ENCODE peak calls at places on chromosomes 1 and 21, in eight cellular contexts. One of them, this sample, is unnamed. For H3K4me1, the result is how much of the 10 kb centered on the place peaks cover.

GRCh38 chr21:46063734-46064680 is 33.9 kb upstream of the COL6A2 start:
- DNase-seq in lung: peak
- DNase-seq in cardiac muscle cell: no peak
- DNase-seq in tibial artery: peak
- DNase-seq in MM.1S: no peak
- DNase-seq in effector memory CD4-positive, alpha-beta T cell: no peak
- DNase-seq in keratinocyte: no peak
- DNase-seq in SJSA1: peak
- DNase-seq in this sample: no peak

GRCh38 chr1:197210426-197210825 is 57.6 kb upstream of the CRB1 start:
- DNase-seq in lung: no peak
- DNase-seq in cardiac muscle cell: peak
- DNase-seq in tibial artery: no peak
- DNase-seq in MM.1S: no peak
- DNase-seq in effector memory CD4-positive, alpha-beta T cell: no peak
- DNase-seq in keratinocyte: no peak
- DNase-seq in SJSA1: no peak
- DNase-seq in this sample: no peak

GRCh38 chr1:94395748-94396309 is 22.4 kb upstream of the ABCD3 start:
- DNase-seq in lung: no peak
- DNase-seq in cardiac muscle cell: no peak
- DNase-seq in tibial artery: no peak
- DNase-seq in MM.1S: no peak
- DNase-seq in effector memory CD4-positive, alpha-beta T cell: no peak
- DNase-seq in keratinocyte: no peak
- DNase-seq in SJSA1: no peak
- DNase-seq in this sample: no peak

GRCh38 chr1:162944974-162945639 is 84.1 kb upstream of the CCDC190 start:
- DNase-seq in lung: no peak
- DNase-seq in cardiac muscle cell: no peak
- DNase-seq in tibial artery: no peak
- DNase-seq in MM.1S: no peak
- DNase-seq in effector memory CD4-positive, alpha-beta T cell: no peak
- DNase-seq in keratinocyte: no peak
- DNase-seq in SJSA1: no peak
- DNase-seq in this sample: no peak

GRCh38 chr1:87683557-87683956 is 354.9 kb downstream of the LMO4 start:
- DNase-seq in lung: no peak
- DNase-seq in cardiac muscle cell: no peak
- DNase-seq in tibial artery: no peak
- DNase-seq in MM.1S: no peak
- DNase-seq in effector memory CD4-positive, alpha-beta T cell: no peak
- DNase-seq in keratinocyte: no peak
- DNase-seq in SJSA1: no peak
- DNase-seq in this sample: no peak

GRCh38 chr1:87435484-87435883 is 106.8 kb downstream of the LMO4 start:
- DNase-seq in lung: no peak
- DNase-seq in cardiac muscle cell: peak
- DNase-seq in tibial artery: no peak
- DNase-seq in MM.1S: no peak
- DNase-seq in effector memory CD4-positive, alpha-beta T cell: no peak
- DNase-seq in keratinocyte: no peak
- DNase-seq in SJSA1: no peak
- DNase-seq in this sample: no peak

GRCh38 chr1:1847501-1848289 is 43.2 kb downstream of the GNB1 start:
- DNase-seq in lung: no peak
- DNase-seq in cardiac muscle cell: no peak
- DNase-seq in tibial artery: no peak
- DNase-seq in MM.1S: no peak
- DNase-seq in effector memory CD4-positive, alpha-beta T cell: no peak
- DNase-seq in keratinocyte: no peak
- DNase-seq in SJSA1: no peak
- DNase-seq in this sample: no peak

GRCh38 chr1:23617019-23617418 is 57.7 kb upstream of the ID3 start:
- DNase-seq in lung: no peak
- DNase-seq in cardiac muscle cell: no peak
- DNase-seq in tibial artery: no peak
- DNase-seq in MM.1S: no peak
- DNase-seq in effector memory CD4-positive, alpha-beta T cell: no peak
- DNase-seq in keratinocyte: no peak
- DNase-seq in SJSA1: no peak
- DNase-seq in this sample: no peak

GRCh38 chr1:110240476-110241210 is 30.5 kb downstream of the KCNC4 start:
- DNase-seq in lung: no peak
- DNase-seq in cardiac muscle cell: no peak
- DNase-seq in tibial artery: no peak
- DNase-seq in MM.1S: no peak
- DNase-seq in effector memory CD4-positive, alpha-beta T cell: no peak
- DNase-seq in keratinocyte: no peak
- DNase-seq in SJSA1: no peak
- DNase-seq in this sample: no peak

GRCh38 chr1:110184414-110184813 is 25.7 kb upstream of the KCNC4 start:
- DNase-seq in lung: no peak
- DNase-seq in cardiac muscle cell: no peak
- DNase-seq in tibial artery: no peak
- DNase-seq in MM.1S: no peak
- DNase-seq in effector memory CD4-positive, alpha-beta T cell: no peak
- DNase-seq in keratinocyte: no peak
- DNase-seq in SJSA1: no peak
- DNase-seq in this sample: no peak

GRCh38 chr1:103220503-103221095 is 112.3 kb upstream of the COL11A1 start:
- DNase-seq in lung: no peak
- DNase-seq in cardiac muscle cell: peak
- DNase-seq in tibial artery: no peak
- DNase-seq in MM.1S: no peak
- DNase-seq in effector memory CD4-positive, alpha-beta T cell: no peak
- DNase-seq in keratinocyte: no peak
- DNase-seq in SJSA1: no peak
- DNase-seq in this sample: no peak

GRCh38 chr21:37045139-37045538 is 27.7 kb downstream of the PIGP start:
- DNase-seq in lung: no peak
- DNase-seq in cardiac muscle cell: no peak
- DNase-seq in tibial artery: no peak
- DNase-seq in MM.1S: peak
- DNase-seq in effector memory CD4-positive, alpha-beta T cell: no peak
- DNase-seq in keratinocyte: no peak
- DNase-seq in SJSA1: no peak
- DNase-seq in this sample: no peak

GRCh38 chr1:8646189-8646588 is 171.3 kb downstream of the RERE start:
- DNase-seq in lung: peak
- DNase-seq in cardiac muscle cell: no peak
- DNase-seq in tibial artery: no peak
- DNase-seq in MM.1S: no peak
- DNase-seq in effector memory CD4-positive, alpha-beta T cell: no peak
- DNase-seq in keratinocyte: no peak
- DNase-seq in SJSA1: no peak
- DNase-seq in this sample: no peak

GRCh38 chr1:205913451-205914204 is 29.6 kb downstream of the SLC26A9 start:
- DNase-seq in lung: peak
- DNase-seq in cardiac muscle cell: peak
- DNase-seq in tibial artery: peak
- DNase-seq in MM.1S: no peak
- DNase-seq in effector memory CD4-positive, alpha-beta T cell: no peak
- DNase-seq in keratinocyte: no peak
- DNase-seq in SJSA1: no peak
- DNase-seq in this sample: no peak

GRCh38 chr1:103788377-103788776 is 38.7 kb downstream of the AMY1C start:
- DNase-seq in lung: no peak
- DNase-seq in cardiac muscle cell: no peak
- DNase-seq in tibial artery: no peak
- DNase-seq in MM.1S: no peak
- DNase-seq in effector memory CD4-positive, alpha-beta T cell: no peak
- DNase-seq in keratinocyte: no peak
- DNase-seq in SJSA1: no peak
- DNase-seq in this sample: no peak

GRCh38 chr1:176196728-176197127 is 10.4 kb downstream of the COP1 start:
- DNase-seq in lung: no peak
- DNase-seq in cardiac muscle cell: no peak
- DNase-seq in tibial artery: no peak
- DNase-seq in MM.1S: no peak
- DNase-seq in effector memory CD4-positive, alpha-beta T cell: no peak
- DNase-seq in keratinocyte: no peak
- DNase-seq in SJSA1: no peak
- DNase-seq in this sample: no peak
- H3K4me1 ChIP-seq in lung: under half
- H3K4me1 ChIP-seq in cardiac muscle cell: under half
- H3K4me1 ChIP-seq in tibial artery: under half
- H3K4me1 ChIP-seq in MM.1S: under half
- H3K4me1 ChIP-seq in effector memory CD4-positive, alpha-beta T cell: under half
- H3K4me1 ChIP-seq in keratinocyte: under half
- H3K4me1 ChIP-seq in SJSA1: under half
- H3K4me1 ChIP-seq in this sample: under half

GRCh38 chr21:43812139-43812821 is 22.9 kb downstream of the RRP1 start:
- DNase-seq in lung: peak
- DNase-seq in cardiac muscle cell: no peak
- DNase-seq in tibial artery: no peak
- DNase-seq in MM.1S: no peak
- DNase-seq in effector memory CD4-positive, alpha-beta T cell: no peak
- DNase-seq in keratinocyte: peak
- DNase-seq in SJSA1: no peak
- DNase-seq in this sample: no peak
- H3K4me3 ChIP-seq in lung: peak
- H3K4me3 ChIP-seq in cardiac muscle cell: no peak
- H3K4me3 ChIP-seq in tibial artery: no peak
- H3K4me3 ChIP-seq in MM.1S: no peak
- H3K4me3 ChIP-seq in effector memory CD4-positive, alpha-beta T cell: no peak
- H3K4me3 ChIP-seq in keratinocyte: peak
- H3K4me3 ChIP-seq in SJSA1: peak
- H3K4me3 ChIP-seq in this sample: no peak

GRCh38 chr1:31666290-31666963 is 21.8 kb upstream of the PEF1 start:
- DNase-seq in lung: peak
- DNase-seq in cardiac muscle cell: peak
- DNase-seq in tibial artery: no peak
- DNase-seq in MM.1S: no peak
- DNase-seq in effector memory CD4-positive, alpha-beta T cell: no peak
- DNase-seq in keratinocyte: peak
- DNase-seq in SJSA1: peak
- DNase-seq in this sample: no peak
- H3K27ac ChIP-seq in lung: no peak
- H3K27ac ChIP-seq in cardiac muscle cell: no peak
- H3K27ac ChIP-seq in tibial artery: peak
- H3K27ac ChIP-seq in MM.1S: no peak
- H3K27ac ChIP-seq in effector memory CD4-positive, alpha-beta T cell: no peak
- H3K27ac ChIP-seq in keratinocyte: peak
- H3K27ac ChIP-seq in SJSA1: peak
- H3K27ac ChIP-seq in this sample: no peak

GRCh38 chr1:211616231-211617031 is 37.5 kb upstream of the SLC30A1 start:
- DNase-seq in lung: no peak
- DNase-seq in cardiac muscle cell: peak
- DNase-seq in tibial artery: peak
- DNase-seq in MM.1S: no peak
- DNase-seq in effector memory CD4-positive, alpha-beta T cell: no peak
- DNase-seq in keratinocyte: no peak
- DNase-seq in SJSA1: no peak
- DNase-seq in this sample: no peak
- H3K4me1 ChIP-seq in lung: under half
- H3K4me1 ChIP-seq in cardiac muscle cell: under half
- H3K4me1 ChIP-seq in tibial artery: under half
- H3K4me1 ChIP-seq in MM.1S: under half
- H3K4me1 ChIP-seq in effector memory CD4-positive, alpha-beta T cell: under half
- H3K4me1 ChIP-seq in keratinocyte: under half
- H3K4me1 ChIP-seq in SJSA1: under half
- H3K4me1 ChIP-seq in this sample: under half

DNA sequence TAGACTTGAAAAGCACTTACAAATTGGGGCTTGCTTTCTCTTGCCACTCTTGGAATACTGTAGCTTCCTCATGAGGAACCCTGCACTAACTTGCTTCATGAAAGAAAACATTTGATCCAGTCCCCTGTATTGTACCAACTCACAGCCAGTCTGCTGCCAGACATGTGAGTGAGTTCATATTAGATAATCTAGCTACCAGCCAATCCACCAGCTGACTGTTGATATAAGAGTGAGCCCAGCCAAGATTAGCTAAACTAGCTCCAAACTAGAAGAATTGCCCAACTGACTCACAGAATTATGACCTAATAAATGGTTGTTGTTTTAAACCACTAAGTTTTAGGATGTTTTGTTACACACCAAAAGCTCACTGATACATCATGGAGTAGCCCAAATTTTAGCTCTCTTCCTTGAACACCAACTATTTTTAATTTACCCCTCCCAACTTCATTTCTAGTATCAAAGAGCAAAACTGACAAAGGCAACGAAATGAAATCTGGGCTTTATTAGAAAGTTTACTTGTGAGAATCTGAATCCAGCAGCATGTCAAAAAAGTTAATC is 6.6 kb upstream of the RGS8 start:
- DNase-seq in lung: no peak
- DNase-seq in cardiac muscle cell: no peak
- DNase-seq in tibial artery: no peak
- DNase-seq in MM.1S: no peak
- DNase-seq in effector memory CD4-positive, alpha-beta T cell: no peak
- DNase-seq in keratinocyte: no peak
- DNase-seq in SJSA1: no peak
- DNase-seq in this sample: no peak
- H3K4me3 ChIP-seq in lung: no peak
- H3K4me3 ChIP-seq in cardiac muscle cell: no peak
- H3K4me3 ChIP-seq in tibial artery: no peak
- H3K4me3 ChIP-seq in MM.1S: no peak
- H3K4me3 ChIP-seq in effector memory CD4-positive, alpha-beta T cell: no peak
- H3K4me3 ChIP-seq in keratinocyte: no peak
- H3K4me3 ChIP-seq in SJSA1: no peak
- H3K4me3 ChIP-seq in this sample: no peak

GRCh38 chr1:67722292-67722944 is 37.4 kb downstream of the GADD45A start:
- DNase-seq in lung: no peak
- DNase-seq in cardiac muscle cell: peak
- DNase-seq in tibial artery: no peak
- DNase-seq in MM.1S: no peak
- DNase-seq in effector memory CD4-positive, alpha-beta T cell: no peak
- DNase-seq in keratinocyte: no peak
- DNase-seq in SJSA1: no peak
- DNase-seq in this sample: no peak
- H3K27ac ChIP-seq in lung: no peak
- H3K27ac ChIP-seq in cardiac muscle cell: no peak
- H3K27ac ChIP-seq in tibial artery: peak
- H3K27ac ChIP-seq in MM.1S: no peak
- H3K27ac ChIP-seq in effector memory CD4-positive, alpha-beta T cell: no peak
- H3K27ac ChIP-seq in keratinocyte: no peak
- H3K27ac ChIP-seq in SJSA1: no peak
- H3K27ac ChIP-seq in this sample: no peak

DNA sequence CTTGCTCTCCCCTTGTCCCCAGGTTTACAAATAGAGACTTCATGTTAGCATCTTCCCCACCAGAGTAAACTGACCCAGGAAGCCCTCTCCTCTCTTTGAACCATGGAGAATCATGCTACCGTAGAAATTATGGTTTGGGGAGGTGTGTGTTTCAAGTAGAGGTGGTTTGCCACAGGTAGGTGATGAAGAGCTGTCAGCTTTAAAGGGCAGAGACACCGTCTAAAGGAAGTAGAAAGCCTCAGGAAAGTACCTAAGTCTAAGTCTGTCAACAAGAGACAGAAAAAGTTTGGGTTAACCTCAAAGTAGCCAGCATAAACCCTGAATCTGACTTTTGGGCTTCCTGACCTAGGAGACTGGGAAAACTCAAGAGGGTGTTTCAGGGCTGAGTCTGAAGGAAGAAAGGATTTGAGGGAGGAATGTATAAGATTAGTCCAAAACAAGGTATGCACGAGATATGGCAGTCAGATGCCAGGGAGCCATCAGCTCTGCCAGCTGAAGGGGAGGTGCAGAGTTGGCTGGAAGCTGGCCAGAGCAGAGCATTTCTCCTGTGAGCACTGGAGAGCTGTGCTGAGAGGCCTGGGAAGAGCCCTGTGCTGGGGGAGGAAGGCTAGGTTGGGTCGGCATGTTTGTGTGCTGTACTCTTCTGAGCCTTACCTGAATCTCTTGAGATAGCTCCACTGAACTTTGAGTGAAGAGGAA is 14.3 kb downstream of the ADAMTSL4 start:
- DNase-seq in lung: peak
- DNase-seq in cardiac muscle cell: peak
- DNase-seq in tibial artery: no peak
- DNase-seq in MM.1S: peak
- DNase-seq in effector memory CD4-positive, alpha-beta T cell: peak
- DNase-seq in keratinocyte: no peak
- DNase-seq in SJSA1: no peak
- DNase-seq in this sample: peak
- H3K4me1 ChIP-seq in lung: under half
- H3K4me1 ChIP-seq in cardiac muscle cell: under half
- H3K4me1 ChIP-seq in tibial artery: half or more
- H3K4me1 ChIP-seq in MM.1S: half or more
- H3K4me1 ChIP-seq in effector memory CD4-positive, alpha-beta T cell: half or more
- H3K4me1 ChIP-seq in keratinocyte: half or more
- H3K4me1 ChIP-seq in SJSA1: half or more
- H3K4me1 ChIP-seq in this sample: half or more

This sample was measured in CD8-positive, alpha-beta T cell.